ENCODE peak calls at places on chromosomes 3 and 15, in five cellular contexts. J is NCI-H2029, X is stromal cell of bone marrow, N is SK-N-DZ, A is HFFc6. L is an unnamed sample.

GRCh38 chr3:188559069-188559410 is 405.1 kb downstream of the LPP start:
- DNase-seq in J (no peak), X (no peak), A (no peak), N (no peak), L (no peak)

GRCh38 chr3:114274929-114275328 is 18.9 kb upstream of the TIGIT start:
- DNase-seq in J (no peak), X (peak; percentile 12), N (no peak), A (peak; percentile 33), L (no peak)

GRCh38 chr15:62447742-62448141 is 282.7 kb upstream of the C2CD4B start:
- DNase-seq in N (no peak), X (no peak), J (no peak), A (no peak), L (no peak)

GRCh38 chr3:178019645-178020044 is 516.6 kb upstream of the KCNMB2 start:
- DNase-seq in X (no peak), J (no peak), A (no peak), N (no peak), L (no peak)

GRCh38 chr3:108518895-108519294 is 8.5 kb upstream of the MYH15 start:
- DNase-seq in X (no peak), A (no peak), N (no peak), J (no peak), L (no peak)

GRCh38 chr15:68801572-68802148 is 19.0 kb downstream of the ANP32A start:
- DNase-seq in N (no peak), X (no peak), A (no peak), J (no peak), L (no peak)

GRCh38 chr3:36295206-36295760 is 85.0 kb upstream of the STAC start:
- DNase-seq in X (no peak), J (no peak), N (peak; percentile 76), A (no peak), L (no peak)

GRCh38 chr3:193788189-193788946 is 195.4 kb downstream of the OPA1 start:
- DNase-seq in J (peak; percentile 22), N (peak; percentile 67), X (peak; percentile 28), A (no peak), L (peak; percentile 49)

GRCh38 chr3:114886945-114887344 is 260.1 kb downstream of the ZBTB20 start:
- DNase-seq in J (no peak), X (no peak), A (no peak), N (no peak), L (no peak)

GRCh38 chr15:48361690-48362089 is 30.5 kb downstream of the DUT start:
- DNase-seq in N (no peak), X (no peak), J (no peak), A (no peak), L (no peak)

GRCh38 chr15:65740148-65740547 is 51.9 kb downstream of the DENND4A start:
- DNase-seq in A (no peak), N (no peak), X (no peak), J (no peak), L (no peak)

GRCh38 chr3:39327746-39328349 is 1.7 kb upstream of the CCR8 start:
- DNase-seq in X (no peak), A (no peak), J (no peak), N (no peak), L (no peak)

GRCh38 chr3:53113293-53114010 is 16.8 kb downstream of the RFT1 start:
- DNase-seq in J (no peak), X (no peak), N (no peak), A (no peak), L (no peak)

GRCh38 chr15:56035166-56035565 is 41.8 kb upstream of the NEDD4 start:
- DNase-seq in N (no peak), J (no peak), A (no peak), X (no peak), L (no peak)

GRCh38 chr3:39125837-39126500 is 18.5 kb downstream of the TTC21A start:
- DNase-seq in A (peak; percentile 55), X (no peak), N (no peak), J (no peak), L (peak; percentile 78)

GRCh38 chr3:112111785-112112402 is 21.2 kb downstream of the GCSAM start:
- DNase-seq in X (peak; percentile 39), N (peak; percentile 76), J (peak; percentile 71), A (peak; percentile 76), L (peak; percentile 66)

GRCh38 chr3:184335661-184336483 is 1.5 kb upstream of the FAM131A start:
- DNase-seq in J (peak; percentile 45), N (peak; percentile 83), X (no peak), A (peak; percentile 62), L (peak; percentile 86)